ENCODE peak calls at places on chromosomes 16 and 17, in four cellular contexts. E, Z, D and R are unnamed samples.

GRCh38 chr16:55825115-55825728 is 7.7 kb downstream of the CES1 start:
- DNase-seq in E (no peak), D (no peak), Z (no peak), R (no peak)

GRCh38 chr16:8905168-8905762 is 23.1 kb downstream of the LITAFD start:
- DNase-seq in D (no peak), Z (peak; percentile 9), E (no peak), R (no peak)

GRCh38 chr17:44961921-44962350 is 6.2 kb downstream of the C1QL1 start:
- DNase-seq in D (no peak), Z (no peak), E (peak; percentile 52), R (no peak)

GRCh38 chr17:20205609-20206008 is 196.4 kb downstream of the SPECC1 start:
- DNase-seq in D (no peak), Z (no peak), E (no peak), R (no peak)

GRCh38 chr16:90046971-90047713 is 27.9 kb upstream of the DBNDD1 start:
- DNase-seq in Z (no peak), D (no peak), E (peak; percentile 89), R (no peak)

GRCh38 chr16:78195868-78196267 is 96.4 kb downstream of the WWOX start:
- DNase-seq in Z (no peak), D (no peak), E (no peak), R (no peak)

GRCh38 chr17:61505846-61506627 is 53.8 kb downstream of the TBX4 start:
- DNase-seq in D (no peak), Z (no peak), E (no peak), R (no peak)

GRCh38 chr16:30054451-30054850 is 11.1 kb upstream of the ALDOA start:
- DNase-seq in E (no peak), Z (no peak), D (no peak), R (no peak)

GRCh38 chr17:63433746-63434591 is 12.1 kb downstream of the CYB561 start:
- DNase-seq in E (peak; percentile 96), Z (no peak), D (peak; percentile 85), R (no peak)

GRCh38 chr17:81416612-81417011 is 21.4 kb downstream of the BAHCC1 start:
- DNase-seq in D (no peak), Z (no peak), E (no peak), R (peak; percentile 74)

GRCh38 chr17:69418535-69418934 is 4.0 kb downstream of the MAP2K6 start:
- DNase-seq in E (no peak), Z (no peak), D (no peak), R (no peak)

GRCh38 chr16:48082516-48082915 is 73.3 kb downstream of the ABCC12 start:
- DNase-seq in E (no peak), Z (no peak), D (no peak), R (no peak)

GRCh38 chr17:63356275-63356905 is 89.7 kb downstream of the CYB561 start:
- DNase-seq in Z (no peak), E (no peak), D (peak; percentile 78), R (no peak)

GRCh38 chr17:31596382-31597323 is 205.2 kb downstream of the RAB11FIP4 start:
- DNase-seq in D (peak; percentile 97), E (peak; percentile 94), Z (no peak), R (no peak)

GRCh38 chr16:87263418-87264052 is 53.7 kb downstream of the C16orf95 start:
- DNase-seq in D (no peak), Z (no peak), E (peak; percentile 42), R (no peak)

GRCh38 chr17:74404218-74404617 is 27.7 kb upstream of the GPRC5C start:
- DNase-seq in E (no peak), Z (no peak), D (no peak), R (no peak)

GRCh38 chr16:11303405-11304138 is 22.4 kb upstream of the PRM1 start:
- DNase-seq in D (no peak), Z (no peak), E (no peak), R (peak; percentile 78)

GRCh38 chr17:77490361-77491183 is 349.8 kb downstream of the SEC14L1 start:
- DNase-seq in Z (no peak), E (peak; percentile 77), D (no peak), R (no peak)

GRCh38 chr17:82006468-82007227 is 16.0 kb downstream of the CENPX start:
- DNase-seq in E (no peak), Z (no peak), D (no peak), R (no peak)